ENCODE peak calls at places on chromosomes 6 and 20, in nine cellular contexts. A is brain microvascular endothelial cell, J is cardiac muscle cell, M is AG04450, D is colonic mucosa, W is ascending aorta, N is coronary artery, Q is psoas muscle, G is testis. K is an unnamed sample.
A peak's percentile ranks its signal among the peaks of the same experiment; 100 is the strongest.

GRCh38 chr6:156658186-156658585 is 119.0 kb upstream of the ARID1B start:
- DNase-seq in N (no peak), D (no peak), M (peak; percentile 45), W (no peak), J (no peak), Q (no peak), A (peak; percentile 80), G (peak; percentile 26), K (no peak)

GRCh38 chr6:26613201-26613600 is 16.4 kb downstream of the ABT1 start:
- DNase-seq in G (no peak), W (no peak), D (no peak), M (no peak), Q (no peak), J (no peak), A (no peak), N (no peak), K (no peak)

GRCh38 chr6:169132361-169132895 is 121.2 kb downstream of the THBS2 start:
- DNase-seq in G (no peak), J (no peak), N (no peak), M (no peak), D (no peak), W (no peak), Q (no peak), A (no peak), K (no peak)

GRCh38 chr20:33032555-33032954 is 1.1 kb downstream of the BPIFB6 start:
- DNase-seq in J (no peak), M (no peak), A (no peak), Q (no peak), G (no peak), W (no peak), D (no peak), N (no peak), K (no peak)

GRCh38 chr6:134517145-134517658 is 199.3 kb upstream of the SGK1 start:
- DNase-seq in N (peak; percentile 84), W (peak; percentile 81), Q (peak; percentile 67), M (peak; percentile 29), A (peak; percentile 84), D (no peak), G (peak; percentile 77), J (peak; percentile 80), K (no peak)

GRCh38 chr6:73774311-73774766 is 78.3 kb downstream of the CD109 start:
- DNase-seq in W (no peak), M (peak; percentile 56), N (no peak), G (peak; percentile 31), D (no peak), Q (no peak), J (peak; percentile 2), A (peak; percentile 99), K (no peak)

GRCh38 chr6:21340563-21340962 is 253.0 kb upstream of the SOX4 start:
- DNase-seq in M (no peak), J (no peak), W (no peak), D (no peak), G (no peak), Q (no peak), A (no peak), N (no peak), K (no peak)

GRCh38 chr6:3987576-3987975 is 91.4 kb downstream of the FAM217A start:
- DNase-seq in J (no peak), M (no peak), W (no peak), G (no peak), A (no peak), N (no peak), Q (no peak), D (no peak), K (no peak)

GRCh38 chr6:21935142-21935541 is 341.6 kb downstream of the SOX4 start:
- DNase-seq in J (no peak), A (no peak), W (no peak), G (no peak), Q (no peak), N (no peak), M (no peak), D (no peak), K (no peak)

GRCh38 chr6:161828355-161828754 is 554.5 kb upstream of the AGPAT4 start:
- DNase-seq in N (no peak), G (no peak), D (no peak), J (no peak), W (no peak), M (no peak), A (no peak), Q (no peak), K (no peak)

GRCh38 chr6:152897807-152898399 is 84.9 kb downstream of the FBXO5 start:
- DNase-seq in W (peak; percentile 68), G (peak; percentile 77), Q (peak; percentile 53), D (peak; percentile 70), A (peak; percentile 60), J (peak; percentile 67), N (no peak), M (peak; percentile 18), K (no peak)

GRCh38 chr6:93992976-93993375 is 573.6 kb upstream of the EPHA7 start:
- DNase-seq in J (no peak), Q (no peak), N (no peak), M (no peak), G (no peak), D (no peak), A (peak; percentile 18), W (no peak), K (no peak)

GRCh38 chr20:18705490-18705889 is 108.1 kb upstream of the SCP2D1 start:
- DNase-seq in G (no peak), W (no peak), A (peak; percentile 93), J (no peak), M (peak; percentile 83), N (no peak), Q (no peak), D (no peak), K (no peak)

DNA sequence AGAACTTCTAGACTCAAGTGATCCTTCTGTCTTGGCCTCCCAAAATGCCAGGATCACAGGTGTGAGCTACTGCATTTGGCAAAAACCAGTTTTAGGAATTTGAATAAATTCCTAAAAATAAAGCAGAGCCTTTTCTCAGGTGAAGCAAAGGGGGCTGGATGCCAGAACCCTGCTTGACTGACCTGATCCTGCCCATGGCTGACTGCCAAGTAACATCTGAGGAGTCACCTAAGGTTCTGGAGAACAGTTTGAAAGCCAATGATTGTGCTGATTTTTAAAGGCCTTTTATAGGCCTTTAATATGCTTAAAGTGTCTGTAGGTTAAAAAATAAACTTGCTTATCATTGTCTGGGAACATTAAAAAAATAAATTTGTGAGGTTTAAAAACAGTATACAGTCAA is 14.1 kb upstream of the ZSCAN12 start:
- DNase-seq in J (no peak), N (no peak), A (no peak), W (no peak), Q (no peak), M (no peak), D (no peak), G (no peak), K (no peak)
- TF ChIP-seq CTCF in J (no peak), N (no peak), A (no peak), W (no peak), Q (no peak), M (no peak), D (no peak), G (no peak), K (no peak)

GRCh38 chr6:41548841-41549642 is 2.9 kb downstream of the FOXP4 start:
- DNase-seq in G (no peak), J (no peak), W (no peak), M (no peak), Q (no peak), A (no peak), N (no peak), D (no peak), K (no peak)
- H3K27ac ChIP-seq in G (no peak overlapping the region), J (no peak overlapping the region), W (no peak overlapping the region), M (no peak overlapping the region), Q (no peak overlapping the region), A (no peak overlapping the region), N (no peak overlapping the region), D (no peak overlapping the region), K (no peak overlapping the region)

DNA sequence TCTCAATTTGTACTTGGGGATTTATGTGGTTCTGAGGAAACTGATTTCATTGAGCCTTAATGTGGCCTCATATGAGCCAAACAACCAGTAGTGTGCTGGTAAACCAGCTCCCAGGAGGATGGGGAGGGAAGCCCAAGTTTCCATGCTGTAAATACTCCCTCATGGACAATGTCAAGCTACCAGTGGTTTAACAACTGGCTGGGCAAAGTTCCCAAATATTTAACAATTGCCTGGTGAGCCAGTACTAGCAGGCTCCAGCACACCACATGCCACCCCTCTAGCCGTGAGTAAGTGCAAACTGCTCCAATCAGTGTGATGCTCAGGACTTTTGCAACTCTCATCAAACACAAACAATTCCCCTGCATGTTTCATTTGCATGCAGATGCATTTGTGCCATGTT is 19.2 kb upstream of the CDKN1A start:
- DNase-seq in M (no peak), J (no peak), Q (no peak), W (no peak), N (no peak), A (no peak), D (no peak), G (no peak), K (no peak)
- H3K4me3 ChIP-seq in M (no peak overlapping the region), J (no peak overlapping the region), Q (no peak overlapping the region), W (no peak overlapping the region), N (no peak overlapping the region), A (no peak overlapping the region), D (no peak overlapping the region), G (no peak overlapping the region), K (no peak overlapping the region)

GRCh38 chr6:82711105-82711829 is 347.6 kb downstream of the TPBG start:
- DNase-seq in D (no peak), G (no peak), N (no peak), J (no peak), M (no peak), A (no peak), W (no peak), Q (no peak), K (no peak)

GRCh38 chr6:82711992-82712788 is 348.6 kb downstream of the TPBG start:
- DNase-seq in M (no peak), G (no peak), Q (peak; percentile 57), D (no peak), A (no peak), J (no peak), W (no peak), N (no peak), K (no peak)

DNA sequence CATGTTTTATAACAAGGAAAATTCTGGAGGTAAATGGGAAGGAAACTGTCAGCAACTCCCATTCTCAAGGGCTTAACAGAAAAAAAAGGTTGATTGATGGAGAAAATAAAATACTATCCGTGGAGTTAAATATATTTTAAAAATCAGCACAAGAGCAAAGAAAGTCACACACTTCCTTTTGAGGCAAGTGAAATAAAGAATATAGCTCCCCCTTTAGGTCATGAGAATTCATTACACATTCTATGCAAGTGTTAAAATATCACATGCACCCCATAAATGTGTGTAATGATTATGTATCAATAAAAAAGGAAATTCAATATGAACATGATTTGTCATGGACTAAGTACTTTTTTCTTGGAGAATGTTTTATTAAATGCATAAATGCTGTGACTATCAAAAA is 349.2 kb downstream of the TPBG start:
- DNase-seq in G (no peak), N (no peak), J (no peak), A (no peak), Q (no peak), W (no peak), D (no peak), M (no peak), K (no peak)
- TF ChIP-seq CTCF in G (no peak), N (no peak), J (peak; percentile 31), A (peak; percentile 13), Q (peak; percentile 21), W (no peak), D (no peak), M (peak; percentile 39), K (peak; percentile 32)

GRCh38 chr20:44745122-44745521 is 543 bp upstream of the KCNK15 start:
- DNase-seq in Q (no peak), M (no peak), J (no peak), W (no peak), D (no peak), N (no peak), A (no peak), G (no peak), K (no peak)
- H3K27ac ChIP-seq in Q (no peak overlapping the region), M (no peak overlapping the region), J (no peak overlapping the region), W (peak overlapping the region; percentile 92), D (no peak overlapping the region), N (peak overlapping the region; percentile 89), A (no peak overlapping the region), G (no peak overlapping the region), K (no peak overlapping the region)